ENCODE peak calls at places on chromosomes 6 and 20, in six cellular contexts. H is NB4, B is PC-9, F is neural progenitor cell, J is lung, O is BE2C. L is an unnamed sample.

GRCh38 chr20:58420798-58421496 is 31.9 kb downstream of the VAPB start:
- DNase-seq in J (no peak), H (no peak), F (no peak), B (no peak), O (no peak), L (no peak)

GRCh38 chr20:535958-536357 is 7.6 kb downstream of the CSNK2A1 start:
- DNase-seq in F (no peak), O (no peak), J (no peak), B (peak; percentile 63), H (peak; percentile 36), L (no peak)

GRCh38 chr6:129475477-129476247 is 234.3 kb downstream of the ARHGAP18 start:
- DNase-seq in F (peak; percentile 22), H (no peak), J (no peak), O (peak; percentile 10), B (no peak), L (no peak)

GRCh38 chr6:71289039-71289801 is 609 bp downstream of the OGFRL1 start:
- DNase-seq in F (peak; percentile 62), O (peak; percentile 30), H (peak; percentile 58), B (no peak), J (no peak), L (no peak)

GRCh38 chr20:58453391-58453790 is 61.8 kb downstream of the APCDD1L start:
- DNase-seq in O (no peak), H (no peak), B (no peak), J (no peak), F (no peak), L (no peak)

GRCh38 chr6:21151178-21151956 is 442.2 kb upstream of the SOX4 start:
- DNase-seq in F (peak; percentile 8), O (no peak), J (no peak), B (no peak), H (no peak), L (no peak)

GRCh38 chr6:35262596-35262995 is 3.1 kb downstream of the ZNF76 start:
- DNase-seq in H (no peak), F (no peak), O (no peak), J (no peak), B (no peak), L (no peak)

GRCh38 chr6:131377112-131377511 is 195.9 kb upstream of the ARG1 start:
- DNase-seq in B (no peak), O (no peak), H (no peak), J (no peak), F (no peak), L (no peak)

GRCh38 chr6:47967843-47968242 is 143.2 kb downstream of the PTCHD4 start:
- DNase-seq in B (no peak), H (no peak), J (no peak), O (no peak), F (no peak), L (no peak)

GRCh38 chr6:157552171-157552747 is 171.3 kb downstream of the ZDHHC14 start:
- DNase-seq in J (no peak), O (no peak), F (peak; percentile 90), B (peak; percentile 62), H (no peak), L (peak; percentile 73)

GRCh38 chr6:130890531-130890950 is 63.3 kb downstream of the SMLR1 start:
- DNase-seq in J (no peak), F (no peak), B (no peak), O (no peak), H (no peak), L (no peak)

GRCh38 chr6:40391851-40392595 is 195.1 kb downstream of the LRFN2 start:
- DNase-seq in O (no peak), J (no peak), H (no peak), B (no peak), F (no peak), L (peak; percentile 84)

GRCh38 chr20:7327815-7328214 is 560.3 kb downstream of the BMP2 start:
- DNase-seq in F (no peak), B (no peak), O (no peak), H (no peak), J (no peak), L (no peak)

GRCh38 chr6:161181136-161181535 is 92.7 kb downstream of the AGPAT4 start:
- DNase-seq in J (no peak), F (no peak), H (no peak), O (no peak), B (no peak), L (no peak)

GRCh38 chr6:127118505-127119360 is at the start of gene RSPO3:
- DNase-seq in F (peak; percentile 63), H (peak; percentile 47), O (peak; percentile 17), B (peak; percentile 35), J (no peak), L (no peak)

GRCh38 chr6:156791261-156791850 is 14.2 kb downstream of the ARID1B start:
- DNase-seq in B (no peak), O (peak; percentile 43), H (peak; percentile 20), F (peak; percentile 13), J (no peak), L (no peak)

GRCh38 chr6:20744911-20745557 is 210.8 kb downstream of the CDKAL1 start:
- DNase-seq in B (no peak), O (no peak), H (no peak), F (no peak), J (no peak), L (no peak)

GRCh38 chr6:87350516-87350915 is 5.9 kb downstream of the C6orf163 start:
- DNase-seq in O (no peak), F (no peak), B (no peak), J (no peak), H (peak; percentile 13), L (no peak)

GRCh38 chr6:149476789-149477455 is 7.9 kb downstream of the ZC3H12D start:
- DNase-seq in O (no peak), B (no peak), H (no peak), J (no peak), F (no peak), L (no peak)

GRCh38 chr20:62602550-62602949 is 39.8 kb upstream of the SLCO4A1 start:
- DNase-seq in F (no peak), H (peak; percentile 98), J (peak; percentile 76), B (no peak), O (no peak), L (no peak)

GRCh38 chr6:135506270-135506997 is 8.9 kb upstream of the AHI1 start:
- DNase-seq in B (peak; percentile 45), O (no peak), H (peak; percentile 68), J (no peak), F (peak; percentile 37), L (no peak)

GRCh38 chr6:116008470-116009229 is 52.0 kb downstream of the FRK start:
- DNase-seq in O (no peak), H (peak; percentile 7), J (no peak), B (no peak), F (no peak), L (no peak)

GRCh38 chr6:26284537-26285142 is 80.4 kb upstream of the BTN3A2 start:
- DNase-seq in F (peak; percentile 82), B (peak; percentile 40), J (peak; percentile 56), H (peak; percentile 80), O (peak; percentile 68), L (no peak)

GRCh38 chr6:44135173-44135748 is 7.9 kb downstream of the TMEM63B start:
- DNase-seq in B (no peak), H (no peak), J (no peak), O (no peak), F (peak; percentile 23), L (no peak)

GRCh38 chr6:44132476-44132875 is 5.1 kb downstream of the TMEM63B start:
- DNase-seq in H (no peak), F (no peak), B (no peak), O (no peak), J (no peak), L (no peak)

GRCh38 chr6:44133981-44134711 is 6.8 kb downstream of the TMEM63B start:
- DNase-seq in H (no peak), B (no peak), O (no peak), J (no peak), F (peak; percentile 22), L (no peak)

GRCh38 chr6:44131880-44132279 is 4.5 kb downstream of the TMEM63B start:
- DNase-seq in B (no peak), J (no peak), F (no peak), O (no peak), H (no peak), L (no peak)

GRCh38 chr6:44133003-44133931 is 5.9 kb downstream of the TMEM63B start:
- DNase-seq in O (peak; percentile 94), J (peak; percentile 78), F (peak; percentile 71), H (peak; percentile 40), B (peak; percentile 61), L (peak; percentile 91)
- TF ChIP-seq CTCF in O (peak; percentile 14), J (no peak), F (peak; percentile 14), H (no peak), B (no peak), L (no peak)

GRCh38 chr20:43457640-43458421 is at the start of gene SRSF6:
- DNase-seq in O (peak; percentile 95), H (peak; percentile 94), F (peak; percentile 97), B (peak; percentile 76), J (peak; percentile 95), L (peak; percentile 97)
- TF ChIP-seq CTCF in O (no peak), H (no peak), F (no peak), B (peak; percentile 20), J (no peak), L (no peak)

DNA sequence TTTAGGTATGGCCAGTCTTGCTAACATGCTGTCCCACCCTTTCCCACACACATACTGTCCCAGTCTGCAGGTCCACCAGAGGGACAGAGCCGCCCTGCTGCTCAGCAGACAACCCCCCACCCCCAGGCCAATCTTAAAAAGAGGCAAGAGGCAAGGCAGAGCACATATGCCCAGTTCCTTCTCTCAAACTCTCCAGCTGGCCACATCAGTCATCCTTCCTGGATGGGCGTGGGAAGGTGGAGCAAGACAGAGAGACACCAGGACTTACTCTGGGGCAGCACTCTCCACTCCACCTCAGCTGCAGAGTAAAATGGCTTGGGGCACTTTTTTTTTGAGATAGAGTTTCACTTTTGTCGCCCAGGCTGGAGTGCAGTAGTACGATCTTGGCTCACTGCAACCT is 10.8 kb downstream of the MOCS3 start:
- DNase-seq in H (no peak), J (no peak), F (no peak), B (no peak), O (no peak), L (peak; percentile 32)
- TF ChIP-seq CTCF in H (no peak), J (no peak), F (no peak), B (no peak), O (no peak), L (no peak)

GRCh38 chr6:55543633-55544309 is 35.2 kb downstream of the HMGCLL1 start:
- DNase-seq in F (peak; percentile 33), O (no peak), H (no peak), B (no peak), J (no peak), L (no peak)
- TF ChIP-seq CTCF in F (peak; percentile 43), O (peak; percentile 35), H (no peak), B (no peak), J (no peak), L (peak; percentile 16)

GRCh38 chr6:90859612-90860011 is 272.7 kb upstream of the MAP3K7 start:
- DNase-seq in B (no peak), O (peak; percentile 23), F (peak; percentile 38), J (no peak), H (peak; percentile 8), L (no peak)
- TF ChIP-seq CTCF in B (no peak), O (peak; percentile 25), F (peak; percentile 24), J (no peak), H (no peak), L (peak; percentile 36)